ENCODE peak calls at places on chromosomes 12 and 14, in five cellular contexts. P is stomach, B is HepG2, S is transverse colon, A is suprapubic skin. D is an unnamed sample. For H3K9me3 and H3K4me1, the result is how much of the 10 kb centered on the place peaks cover.

GRCh38 chr12:113934060-113934829 is 31.9 kb downstream of the RBM19 start:
- DNase-seq in P (no peak), B (no peak), S (no peak), A (no peak), D (no peak)

GRCh38 chr14:35287481-35288013 is 4.6 kb upstream of the PSMA6 start:
- DNase-seq in P (peak), B (no peak), S (peak), A (no peak), D (no peak)

GRCh38 chr12:95248604-95249355 is 31.2 kb downstream of the VEZT start:
- DNase-seq in P (no peak), B (no peak), S (no peak), A (no peak), D (no peak)

GRCh38 chr12:23169012-23170003 is 544.3 kb downstream of the ETNK1 start:
- DNase-seq in P (no peak), B (no peak), S (no peak), A (no peak), D (no peak)

GRCh38 chr12:14959916-14960315 is 1.5 kb downstream of the ARHGDIB start:
- DNase-seq in P (no peak), B (no peak), S (no peak), A (no peak), D (peak)

GRCh38 chr14:103846569-103847438 is 571 bp downstream of the PPP1R13B start:
- DNase-seq in P (peak), B (no peak), S (peak), A (peak), D (peak)

GRCh38 chr14:67050892-67051291 is 138.3 kb upstream of the GARIN2 start:
- DNase-seq in P (no peak), B (no peak), S (no peak), A (no peak), D (no peak)

GRCh38 chr14:95222151-95222631 is 64.9 kb upstream of the DICER1 start:
- DNase-seq in P (no peak), B (peak), S (no peak), A (no peak), D (no peak)

GRCh38 chr12:66087365-66087943 is 43.1 kb downstream of the LLPH start:
- DNase-seq in P (peak), B (peak), S (peak), A (no peak), D (no peak)

DNA sequence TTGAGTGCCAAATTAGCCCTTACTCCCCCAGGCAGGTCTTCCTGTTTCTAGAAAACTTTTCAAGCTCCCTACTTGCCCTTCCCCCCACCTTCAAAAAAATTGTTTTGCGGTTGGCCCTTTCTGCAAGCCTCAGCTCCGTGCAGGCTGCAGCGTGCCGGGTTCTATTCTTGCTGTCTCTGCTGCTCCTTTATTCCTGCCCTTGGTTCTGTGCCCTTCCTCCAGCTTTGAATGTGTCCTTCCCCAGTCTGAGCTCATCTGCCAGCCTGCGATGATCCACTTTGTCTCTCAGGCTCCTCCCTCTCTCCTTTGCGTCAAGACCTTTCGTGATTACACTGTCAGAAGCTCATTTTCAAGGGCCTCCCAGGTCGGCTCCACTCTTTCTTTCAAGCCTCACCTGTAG is 98.6 kb downstream of the IRF2BPL start:
- DNase-seq in P (no peak), B (no peak), S (peak), A (no peak), D (no peak)
- TF ChIP-seq POLR2AphosphoS5 in P (no peak), B (no peak), S (no peak), A (no peak), D (no peak)

GRCh38 chr12:34368079-34368478 is 345.8 kb downstream of the ALG10 start:
- DNase-seq in P (no peak), B (no peak), S (no peak), A (no peak), D (no peak)
- H3K9me3 ChIP-seq in P (half or more), B (under half), S (under half), A (half or more), D (half or more)

GRCh38 chr12:120346031-120346430 is 18.5 kb upstream of the PLA2G1B start:
- DNase-seq in P (no peak), B (no peak), S (no peak), A (no peak), D (no peak)
- H3K4me1 ChIP-seq in P (under half), B (under half), S (under half), A (under half), D (under half)

DNA sequence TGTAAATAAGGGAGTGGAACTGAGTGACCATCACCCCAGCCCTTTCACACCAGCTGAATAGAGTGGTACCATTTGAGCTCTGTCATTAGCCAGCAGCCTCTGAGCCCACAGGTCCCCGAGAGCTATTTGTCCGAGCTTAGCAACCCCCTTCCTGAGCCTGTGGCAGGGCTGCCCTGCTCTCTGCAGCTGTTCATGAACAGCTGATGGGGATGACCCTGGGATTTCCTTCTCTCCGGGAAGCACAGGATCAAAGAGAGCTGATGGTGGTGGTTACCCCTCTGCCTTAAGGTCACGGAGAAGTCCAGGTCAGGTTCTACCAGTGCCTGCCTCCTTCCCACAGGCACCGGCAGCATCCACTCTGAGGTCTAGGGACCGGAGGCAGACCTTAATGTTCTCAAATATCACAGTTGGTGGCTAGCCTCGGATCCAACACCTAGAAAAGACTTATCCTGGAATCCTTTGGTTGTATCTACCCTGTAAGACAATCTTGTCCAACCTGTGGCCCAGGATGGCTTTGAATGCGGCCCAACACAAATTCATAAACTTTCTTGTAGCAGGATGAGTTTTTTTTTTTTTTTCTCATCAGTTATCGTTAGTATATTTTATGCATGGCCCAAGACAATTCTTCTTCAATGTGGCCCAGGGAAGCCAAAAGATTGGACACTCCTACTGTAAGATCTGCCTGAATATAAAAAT is 81.1 kb downstream of the ESRRB start:
- DNase-seq in P (no peak), B (no peak), S (no peak), A (no peak), D (no peak)
- TF ChIP-seq POLR2AphosphoS5 in P (no peak), B (no peak), S (no peak), A (no peak), D (no peak)

GRCh38 chr12:6250343-6250742 is 50.1 kb downstream of the CD9 start:
- DNase-seq in P (no peak), B (no peak), S (no peak), A (no peak), D (no peak)

GRCh38 chr12:6253278-6253677 is 53.1 kb downstream of the CD9 start:
- DNase-seq in P (no peak), B (no peak), S (no peak), A (no peak), D (no peak)

GRCh38 chr12:6254491-6254890 is 54.3 kb downstream of the CD9 start:
- DNase-seq in P (no peak), B (no peak), S (no peak), A (no peak), D (peak)

DNA sequence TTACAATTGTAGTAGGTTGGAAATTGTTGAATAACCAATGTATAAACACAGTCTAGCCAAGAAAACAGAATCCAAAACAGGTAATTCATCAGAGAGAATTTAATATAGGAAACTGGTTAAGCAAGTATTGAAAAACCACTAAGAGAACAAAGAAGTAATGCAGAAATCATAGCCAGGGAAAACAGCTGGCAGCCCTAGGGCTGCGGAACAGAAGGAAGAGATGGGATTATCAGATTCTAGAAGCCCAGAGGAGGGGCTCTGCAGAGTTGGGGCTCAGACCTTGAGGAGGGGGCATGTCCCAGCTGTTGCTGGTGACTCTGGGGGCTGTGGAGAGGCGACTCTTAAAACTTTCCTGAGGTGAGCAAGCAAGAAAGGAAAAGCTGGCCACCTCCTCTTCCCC is 49.4 kb downstream of the CD9 start:
- DNase-seq in P (no peak), B (no peak), S (no peak), A (no peak), D (no peak)
- H3K9me3 ChIP-seq in P (under half), B (under half), S (under half), A (under half), D (under half)

GRCh38 chr14:101965796-101966718 is 1.7 kb downstream of the DYNC1H1 start:
- DNase-seq in P (no peak), B (no peak), S (no peak), A (no peak), D (no peak)

GRCh38 chr14:101963052-101963451 is 1.3 kb upstream of the DYNC1H1 start:
- DNase-seq in P (no peak), B (no peak), S (no peak), A (peak), D (no peak)

GRCh38 chr14:101963611-101964296 is 619 bp upstream of the DYNC1H1 start:
- DNase-seq in P (no peak), B (no peak), S (no peak), A (peak), D (no peak)

GRCh38 chr14:101965145-101965531 is 765 bp downstream of the DYNC1H1 start:
- DNase-seq in P (peak), B (peak), S (peak), A (peak), D (peak)

GRCh38 chr14:101964297-101965144 is at the start of gene DYNC1H1:
- DNase-seq in P (peak), B (peak), S (peak), A (peak), D (peak)
- H3K4me1 ChIP-seq in P (under half), B (half or more), S (half or more), A (under half), D (under half)

DNA sequence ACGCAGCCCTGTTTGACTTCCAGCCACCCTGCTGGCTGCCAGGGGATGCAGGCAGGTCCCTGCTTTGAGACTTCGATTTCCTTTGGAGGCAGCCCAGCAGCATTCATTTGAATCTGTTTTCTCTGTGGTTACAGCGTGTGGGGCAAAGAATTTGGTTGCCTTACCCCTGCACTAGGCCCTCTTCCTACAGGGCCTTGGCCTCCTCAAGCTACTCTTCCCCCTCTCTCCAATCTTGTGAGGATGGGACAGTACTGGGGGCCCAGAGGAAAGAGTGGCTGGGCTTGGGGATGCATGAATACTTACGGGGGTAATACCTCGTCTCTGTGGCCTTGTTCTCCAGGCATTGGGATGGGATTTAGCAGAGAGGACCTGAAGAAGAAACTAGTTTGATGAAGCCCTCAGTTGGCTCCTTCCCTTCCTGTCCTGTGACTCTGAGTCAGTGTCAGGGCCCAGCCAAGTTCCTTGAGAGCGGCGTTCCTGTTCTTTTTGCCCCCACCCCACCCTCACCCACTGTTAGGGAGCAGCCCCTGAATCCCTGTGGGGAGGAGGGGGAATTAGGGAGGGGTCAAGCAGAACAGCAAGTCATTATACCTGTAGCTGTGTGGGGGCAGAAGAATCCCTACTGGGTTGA is 5.1 kb upstream of the LRP1-AS start:
- DNase-seq in P (no peak), B (no peak), S (no peak), A (peak), D (no peak)
- TF ChIP-seq POLR2AphosphoS5 in P (no peak), B (no peak), S (no peak), A (no peak), D (no peak)

GRCh38 chr12:30391766-30392366 is 303.8 kb downstream of the IPO8 start:
- DNase-seq in P (no peak), B (no peak), S (no peak), A (no peak), D (no peak)
- H3K9me3 ChIP-seq in P (under half), B (half or more), S (under half), A (under half), D (under half)

GRCh38 chr12:32877670-32878459 is 18.7 kb downstream of the PKP2 start:
- DNase-seq in P (peak), B (no peak), S (no peak), A (peak), D (no peak)
- H3K4me1 ChIP-seq in P (under half), B (under half), S (under half), A (under half), D (under half)

GRCh38 chr14:33700052-33700451 is 250.8 kb downstream of the EGLN3 start:
- DNase-seq in P (no peak), B (no peak), S (no peak), A (no peak), D (no peak)
- TF ChIP-seq POLR2AphosphoS5 in P (no peak), B (no peak), S (no peak), A (no peak), D (no peak)

D was measured in spleen.